ENCODE peak calls at places on chromosome 22, in seven cellular contexts. U, P, Y, D, B, F and Z are unnamed samples.
A peak's percentile ranks its signal among the peaks of the same experiment; 100 is the strongest.

GRCh38 chr22:40199223-40199622 is 21.5 kb downstream of the TNRC6B start:
- DNase-seq in U (no peak), P (no peak), Y (no peak), D (no peak), B (no peak), F (no peak), Z (no peak)

GRCh38 chr22:45551310-45552016 is 48.8 kb downstream of the FBLN1 start:
- DNase-seq in U (no peak), P (peak; percentile 9), Y (no peak), D (no peak), B (no peak), F (no peak), Z (peak; percentile 28)

GRCh38 chr22:43423046-43423445 is 11.2 kb downstream of the MPPED1 start:
- DNase-seq in U (no peak), P (no peak), Y (no peak), D (no peak), B (no peak), F (no peak), Z (no peak)

GRCh38 chr22:45248832-45249561 is 8.3 kb upstream of the KIAA0930 start:
- DNase-seq in U (peak; percentile 29), P (no peak), Y (no peak), D (no peak), B (no peak), F (no peak), Z (no peak)

GRCh38 chr22:29768052-29768680 is 997 bp downstream of the UQCR10 start:
- DNase-seq in U (no peak), P (no peak), Y (no peak), D (no peak), B (no peak), F (no peak), Z (no peak)

GRCh38 chr22:30949934-30950660 is 18.5 kb downstream of the MORC2 start:
- DNase-seq in U (no peak), P (no peak), Y (no peak), D (no peak), B (no peak), F (no peak), Z (no peak)

GRCh38 chr22:49365191-49365837 is 462.4 kb downstream of the BRD1 start:
- DNase-seq in U (no peak), P (no peak), Y (peak; percentile 38), D (no peak), B (no peak), F (no peak), Z (no peak)

GRCh38 chr22:23020659-23021293 is 49.5 kb upstream of the GNAZ start:
- DNase-seq in U (no peak), P (no peak), Y (no peak), D (no peak), B (no peak), F (no peak), Z (no peak)

GRCh38 chr22:31628969-31629723 is 32.9 kb downstream of the PISD start:
- DNase-seq in U (no peak), P (no peak), Y (no peak), D (no peak), B (no peak), F (no peak), Z (no peak)

GRCh38 chr22:36692280-36692679 is 11.3 kb downstream of the CACNG2 start:
- DNase-seq in U (no peak), P (no peak), Y (no peak), D (no peak), B (no peak), F (no peak), Z (no peak)

GRCh38 chr22:30021881-30022619 is 58.2 kb upstream of the HORMAD2 start:
- DNase-seq in U (no peak), P (no peak), Y (no peak), D (no peak), B (no peak), F (no peak), Z (peak; percentile 18)

GRCh38 chr22:36147196-36147788 is 13.3 kb downstream of the APOL3 start:
- DNase-seq in U (no peak), P (no peak), Y (no peak), D (no peak), B (no peak), F (no peak), Z (no peak)

GRCh38 chr22:39169797-39170466 is 17.5 kb upstream of the CBX7 start:
- DNase-seq in U (no peak), P (no peak), Y (no peak), D (no peak), B (no peak), F (no peak), Z (no peak)

GRCh38 chr22:45007247-45007945 is 2.4 kb downstream of the PHF21B start:
- DNase-seq in U (no peak), P (peak; percentile 87), Y (no peak), D (no peak), B (peak; percentile 51), F (no peak), Z (peak; percentile 33)

GRCh38 chr22:35380537-35381423 is at the start of gene HMOX1:
- DNase-seq in U (peak; percentile 90), P (peak; percentile 96), Y (peak; percentile 89), D (peak; percentile 94), B (no peak), F (peak; percentile 76), Z (peak; percentile 95)

GRCh38 chr22:44684506-44685383 is 17.3 kb upstream of the PRR5 start:
- DNase-seq in U (peak; percentile 91), P (peak; percentile 95), Y (peak; percentile 86), D (peak; percentile 49), B (peak; percentile 87), F (peak; percentile 83), Z (peak; percentile 92)

GRCh38 chr22:43707650-43708049 is 104.5 kb downstream of the EFCAB6 start:
- DNase-seq in U (no peak), P (no peak), Y (no peak), D (no peak), B (no peak), F (no peak), Z (no peak)

GRCh38 chr22:44085743-44086741 is 61.9 kb downstream of the PARVB start:
- DNase-seq in U (peak; percentile 78), P (peak; percentile 65), Y (no peak), D (no peak), B (peak; percentile 23), F (no peak), Z (peak; percentile 63)

GRCh38 chr22:17655289-17655688 is 16.7 kb downstream of the BCL2L13 start:
- DNase-seq in U (no peak), P (no peak), Y (no peak), D (no peak), B (no peak), F (no peak), Z (no peak)

GRCh38 chr22:27670701-27671412 is 130.7 kb downstream of the MN1 start:
- DNase-seq in U (peak; percentile 16), P (peak; percentile 92), Y (no peak), D (no peak), B (peak; percentile 82), F (no peak), Z (peak; percentile 94)

GRCh38 chr22:30381250-30381649 is 6.0 kb downstream of the RNF215 start:
- DNase-seq in U (no peak), P (no peak), Y (no peak), D (no peak), B (no peak), F (no peak), Z (no peak)

DNA sequence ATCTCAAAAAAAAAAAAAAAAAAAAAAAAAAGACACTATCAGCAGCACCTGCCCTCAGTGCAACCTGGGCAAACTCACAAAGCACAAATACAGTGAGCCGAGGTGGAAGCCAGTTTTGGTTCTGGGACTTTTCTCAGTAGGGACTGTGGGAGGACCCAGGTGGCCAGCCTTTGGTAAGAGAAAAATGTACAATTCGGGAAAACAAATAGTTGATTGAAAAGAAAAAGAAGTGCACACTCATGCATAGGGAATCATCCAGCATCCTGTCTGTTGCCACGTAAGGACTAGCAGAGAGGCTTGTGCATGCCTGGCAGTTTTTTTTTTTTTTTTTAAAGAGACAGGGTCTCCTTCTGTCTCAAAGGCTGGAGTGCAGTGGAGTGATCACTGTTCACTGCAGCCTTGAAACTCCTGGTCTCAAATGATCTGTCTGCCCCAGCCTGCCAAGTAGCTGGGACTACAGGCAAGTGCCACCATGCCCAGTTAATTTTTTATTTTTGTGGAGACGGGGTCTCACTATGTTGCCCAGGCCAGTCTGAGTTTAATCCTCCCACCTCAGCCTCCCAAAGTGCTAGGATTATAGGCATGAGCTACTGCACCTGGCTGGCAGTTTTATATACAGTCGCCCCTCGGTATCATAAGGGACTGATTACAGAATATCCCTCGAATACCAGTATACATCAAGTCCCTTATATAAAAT is 36.7 kb downstream of the TPST2 start:
- DNase-seq in U (no peak), P (no peak), Y (no peak), D (no peak), B (no peak), F (peak; percentile 77), Z (no peak)
- H3K27ac ChIP-seq in U (no peak overlapping the region), P (no peak overlapping the region), Y (no peak overlapping the region), D (no peak overlapping the region), B (no peak overlapping the region), F (peak overlapping the region; percentile 98), Z (no peak overlapping the region)

DNA sequence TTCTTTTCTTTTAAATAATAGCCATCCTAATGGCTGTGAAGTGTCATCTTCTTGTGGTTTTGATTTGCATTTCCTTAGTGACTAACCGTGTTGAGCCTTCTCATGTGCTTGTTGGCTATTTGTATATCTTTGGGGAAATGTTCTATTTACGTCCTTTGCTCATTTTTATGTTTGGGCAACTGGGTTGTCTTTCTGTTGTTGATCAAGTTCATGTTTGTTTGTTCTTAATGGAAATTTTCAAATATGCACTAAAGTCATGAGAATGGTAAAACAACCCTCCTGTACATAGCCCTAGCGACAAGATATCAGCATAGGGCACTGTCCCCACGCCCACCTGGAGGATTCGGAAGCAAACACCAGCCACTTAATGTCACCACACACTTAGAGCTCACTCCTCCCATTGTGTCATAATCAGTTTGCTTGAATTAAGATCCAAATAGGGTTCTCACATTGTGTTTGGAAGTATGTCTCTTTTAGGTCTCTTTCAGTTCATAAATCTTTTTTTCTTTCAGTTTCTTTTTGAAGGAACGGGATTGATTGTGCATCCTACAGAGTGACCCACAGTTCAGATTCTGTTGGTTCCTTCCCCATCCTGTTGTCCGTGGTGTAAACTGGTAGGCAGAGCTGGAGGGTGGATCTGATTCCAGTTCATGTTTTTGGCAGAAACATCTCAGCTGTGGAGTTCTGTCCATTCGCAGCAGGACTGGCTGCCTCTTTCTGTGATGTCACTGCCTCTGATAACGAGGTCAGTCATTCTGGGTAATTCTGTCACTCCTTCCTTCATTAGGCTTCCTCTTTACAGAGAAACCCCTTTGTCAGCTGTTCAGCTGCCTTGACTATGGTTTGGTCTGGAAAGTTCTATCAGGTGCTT is 26.4 kb upstream of the ADORA2A start:
- DNase-seq in U (no peak), P (no peak), Y (no peak), D (no peak), B (no peak), F (no peak), Z (no peak)
- H3K4me3 ChIP-seq in U (no peak overlapping the region), P (no peak overlapping the region), Y (no peak overlapping the region), D (no peak overlapping the region), B (no peak overlapping the region), F (no peak overlapping the region), Z (no peak overlapping the region)

GRCh38 chr22:19775496-19776325 is 15.1 kb downstream of the TBX1 start:
- DNase-seq in U (no peak), P (no peak), Y (no peak), D (no peak), B (no peak), F (no peak), Z (no peak)
- H3K27me3 ChIP-seq in U (peaks cover 15% of the 10 kb centered on the region), P (peaks cover 58% of the 10 kb centered on the region), Y (no peaks in the 10 kb centered on the region), D (no peaks in the 10 kb centered on the region), B (peaks cover 4% of the 10 kb centered on the region), F (peaks cover 50% of the 10 kb centered on the region), Z (peaks cover 63% of the 10 kb centered on the region)

DNA sequence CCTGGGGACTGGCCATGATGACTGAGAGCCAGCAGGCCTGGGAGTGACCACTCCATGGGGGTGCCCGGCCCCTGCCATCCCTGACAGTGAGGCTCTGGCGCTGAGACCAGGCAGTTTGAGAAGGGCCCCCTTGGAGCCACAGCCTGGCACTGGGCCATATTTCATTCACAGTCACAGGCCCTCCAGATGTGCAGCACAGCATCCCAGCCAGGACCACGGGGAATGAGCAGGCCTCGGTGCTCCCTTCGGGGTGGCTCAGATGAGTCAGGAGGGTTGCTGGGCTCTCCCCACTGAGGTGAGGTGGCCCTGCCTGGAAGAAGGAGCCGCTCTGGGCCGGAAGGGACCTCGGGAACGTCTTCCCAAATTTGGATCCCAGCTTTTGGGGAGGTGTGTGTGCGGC is 53.0 kb downstream of the GRAMD4 start:
- DNase-seq in U (no peak), P (no peak), Y (no peak), D (no peak), B (no peak), F (no peak), Z (no peak)
- H3K27ac ChIP-seq in U (no peak overlapping the region), P (no peak overlapping the region), Y (peak overlapping the region; percentile 52), D (no peak overlapping the region), B (no peak overlapping the region), F (no peak overlapping the region), Z (no peak overlapping the region)